ENCODE peak calls at places on chromosomes 11 and 22, in seven cellular contexts. H is fibroblast of the aortic adventitia, Q is NCI-H748 treated with DMSO at 0.1 percent for 48 hours, V is iris pigment epithelial cell, G is hepatic stellate cell, R is uterus, W is putamen. L is an unnamed sample.

GRCh38 chr11:112962854-112963367 is 1.7 kb downstream of the NCAM1 start:
- DNase-seq in H (no peak), Q (peak), V (peak), G (peak), R (peak), W (peak), L (no peak)

GRCh38 chr11:61826930-61827572 is 1.0 kb upstream of the FADS2 start:
- DNase-seq in H (no peak), Q (no peak), V (no peak), G (no peak), R (no peak), W (no peak), L (no peak)

GRCh38 chr22:18136563-18137320 is 13.2 kb upstream of the USP18 start:
- DNase-seq in H (no peak), Q (no peak), V (no peak), G (no peak), R (no peak), W (no peak), L (no peak)

GRCh38 chr11:47436726-47437125 is 10.5 kb upstream of the PSMC3 start:
- DNase-seq in H (no peak), Q (no peak), V (no peak), G (no peak), R (no peak), W (no peak), L (no peak)

GRCh38 chr22:50048836-50049235 is 9.3 kb downstream of the TTLL8 start:
- DNase-seq in H (no peak), Q (no peak), V (no peak), G (no peak), R (no peak), W (no peak), L (no peak)

GRCh38 chr11:27553186-27553585 is 46.6 kb upstream of the LIN7C start:
- DNase-seq in H (no peak), Q (no peak), V (no peak), G (no peak), R (no peak), W (peak), L (no peak)

GRCh38 chr11:3091846-3092602 is 34.8 kb upstream of the CARS1 start:
- DNase-seq in H (peak), Q (peak), V (peak), G (peak), R (peak), W (peak), L (peak)

GRCh38 chr11:78268516-78269410 is 80.0 kb downstream of the USP35 start:
- DNase-seq in H (peak), Q (no peak), V (peak), G (peak), R (peak), W (no peak), L (no peak)

GRCh38 chr22:19812910-19813309 is 41.8 kb downstream of the GNB1L start:
- DNase-seq in H (no peak), Q (no peak), V (no peak), G (no peak), R (no peak), W (no peak), L (no peak)

GRCh38 chr22:20083891-20084546 is 4.0 kb downstream of the DGCR8 start:
- DNase-seq in H (no peak), Q (no peak), V (no peak), G (no peak), R (no peak), W (no peak), L (no peak)

GRCh38 chr11:118449316-118449918 is 13.1 kb downstream of the KMT2A start:
- DNase-seq in H (no peak), Q (no peak), V (no peak), G (no peak), R (no peak), W (no peak), L (no peak)

GRCh38 chr11:132838621-132839020 is 693.7 kb downstream of the OPCML start:
- DNase-seq in H (no peak), Q (no peak), V (peak), G (no peak), R (no peak), W (peak), L (no peak)

GRCh38 chr11:106218096-106218495 is 140.6 kb downstream of the AASDHPPT start:
- DNase-seq in H (no peak), Q (no peak), V (no peak), G (no peak), R (no peak), W (no peak), L (no peak)

GRCh38 chr11:18369398-18369797 is 25.0 kb upstream of the LDHA start:
- DNase-seq in H (no peak), Q (no peak), V (no peak), G (no peak), R (no peak), W (no peak), L (no peak)

GRCh38 chr11:106988151-106988806 is 30.0 kb downstream of the GUCY1A2 start:
- DNase-seq in H (peak), Q (no peak), V (peak), G (peak), R (peak), W (no peak), L (peak)